ENCODE peak calls at places on chromosomes 13 and 19, in four cellular contexts. L is fibroblast of pulmonary artery, O is nucleus accumbens, H is HuH-7.5. F is an unnamed sample.

GRCh38 chr19:4971424-4971793 is 2.5 kb downstream of the KDM4B start:
- DNase-seq in L (no peak), O (no peak), H (no peak), F (no peak)

GRCh38 chr19:518292-519231 is 11.3 kb downstream of the TPGS1 start:
- DNase-seq in L (peak; percentile 74), O (no peak), H (no peak), F (peak; percentile 84)

GRCh38 chr13:70178346-70178745 is 70.1 kb upstream of the KLHL1 start:
- DNase-seq in L (no peak), O (no peak), H (no peak), F (no peak)

GRCh38 chr19:14102102-14102696 is 11.6 kb upstream of the SAMD1 start:
- DNase-seq in L (no peak), O (no peak), H (no peak), F (no peak)

GRCh38 chr19:48433337-48433736 is 12.4 kb upstream of the GRWD1 start:
- DNase-seq in L (no peak), O (no peak), H (no peak), F (no peak)

GRCh38 chr19:47726467-47726866 is 13.2 kb downstream of the EHD2 start:
- DNase-seq in L (peak; percentile 66), O (no peak), H (no peak), F (no peak)

GRCh38 chr13:40146586-40147240 is 491.3 kb downstream of the COG6 start:
- DNase-seq in L (no peak), O (no peak), H (no peak), F (no peak)

GRCh38 chr13:79212064-79212619 is 193.9 kb downstream of the RBM26 start:
- DNase-seq in L (no peak), O (no peak), H (no peak), F (no peak)

GRCh38 chr13:73200432-73200831 is 141.6 kb downstream of the KLF5 start:
- DNase-seq in L (peak; percentile 85), O (no peak), H (no peak), F (no peak)

GRCh38 chr13:79361299-79361698 is 44.8 kb downstream of the RBM26 start:
- DNase-seq in L (no peak), O (no peak), H (no peak), F (no peak)

GRCh38 chr19:57560049-57560491 is 407 bp upstream of the ZNF550 start:
- DNase-seq in L (peak; percentile 72), O (no peak), H (no peak), F (no peak)

GRCh38 chr19:36113895-36114762 is 546 bp downstream of the POLR2I start:
- DNase-seq in L (peak; percentile 29), O (no peak), H (no peak), F (no peak)

GRCh38 chr19:33317522-33317921 is 15.2 kb upstream of the CEBPA start:
- DNase-seq in L (no peak), O (no peak), H (no peak), F (no peak)

GRCh38 chr13:37037231-37037630 is 22.3 kb downstream of the SUPT20H start:
- DNase-seq in L (no peak), O (no peak), H (no peak), F (no peak)

GRCh38 chr13:39538826-39539555 is 64.0 kb downstream of the LHFPL6 start:
- DNase-seq in L (no peak), O (no peak), H (no peak), F (no peak)

GRCh38 chr19:55452381-55453325 is 8.8 kb downstream of the ISOC2 start:
- DNase-seq in L (peak; percentile 75), O (peak; percentile 89), H (peak; percentile 85), F (peak; percentile 73)

GRCh38 chr19:55432355-55432959 is 10.6 kb downstream of the SHISA7 start:
- DNase-seq in L (no peak), O (no peak), H (no peak), F (no peak)

GRCh38 chr19:54248016-54248601 is 5.5 kb upstream of the LILRA6 start:
- DNase-seq in L (peak; percentile 42), O (no peak), H (no peak), F (no peak)

GRCh38 chr13:48334534-48335127 is 31.1 kb downstream of the RB1 start:
- DNase-seq in L (peak; percentile 64), O (no peak), H (no peak), F (no peak)

GRCh38 chr13:18948664-18949488 is 232.7 kb downstream of the TUBA3C start:
- DNase-seq in L (no peak), O (no peak), H (no peak), F (no peak)

GRCh38 chr13:73551736-73552135 is 492.9 kb downstream of the KLF5 start:
- DNase-seq in L (no peak), O (no peak), H (no peak), F (no peak)

GRCh38 chr19:28294395-28294794 is 918.6 kb downstream of the UQCRFS1 start:
- DNase-seq in L (peak; percentile 51), O (no peak), H (no peak), F (no peak)

F was measured in Caco-2.